ENCODE peak calls at places on chromosomes 12 and 14, in seven cellular contexts. O, D, Y, L, R, I and H are unnamed samples.

GRCh38 chr12:52010152-52010622 is 3.4 kb downstream of the TAMALIN start:
- DNase-seq in O (peak; percentile 47), D (no peak), Y (no peak), L (peak; percentile 59), R (peak; percentile 89), I (peak; percentile 29), H (peak; percentile 83)

GRCh38 chr12:42482086-42482819 is 107.3 kb downstream of the PRICKLE1 start:
- DNase-seq in O (peak; percentile 62), D (peak; percentile 2), Y (no peak), L (peak; percentile 87), R (peak; percentile 66), I (peak; percentile 70), H (no peak)

GRCh38 chr14:90755661-90756304 is 60.4 kb downstream of the TTC7B start:
- DNase-seq in O (no peak), D (no peak), Y (no peak), L (no peak), R (no peak), I (no peak), H (no peak)

GRCh38 chr14:52551696-52552062 is 626 bp downstream of the TXNDC16 start:
- DNase-seq in O (peak; percentile 15), D (no peak), Y (no peak), L (peak; percentile 27), R (no peak), I (peak; percentile 16), H (no peak)

GRCh38 chr14:77316872-77317271 is 3.8 kb downstream of the POMT2 start:
- DNase-seq in O (no peak), D (no peak), Y (no peak), L (no peak), R (no peak), I (no peak), H (no peak)

GRCh38 chr12:76329163-76329562 is 19.1 kb downstream of the BBS10 start:
- DNase-seq in O (no peak), D (no peak), Y (no peak), L (no peak), R (no peak), I (no peak), H (no peak)

GRCh38 chr12:47316609-47317049 is 236.9 kb upstream of the AMIGO2 start:
- DNase-seq in O (no peak), D (no peak), Y (no peak), L (no peak), R (no peak), I (no peak), H (no peak)

GRCh38 chr14:77186911-77187648 is 5.5 kb downstream of the TMEM63C start:
- DNase-seq in O (peak; percentile 69), D (no peak), Y (no peak), L (peak; percentile 26), R (no peak), I (peak; percentile 59), H (no peak)

GRCh38 chr12:7395950-7396349 is 48.0 kb downstream of the CD163L1 start:
- DNase-seq in O (no peak), D (no peak), Y (no peak), L (no peak), R (no peak), I (no peak), H (no peak)

GRCh38 chr12:72978999-72979398 is 706.8 kb downstream of the TRHDE start:
- DNase-seq in O (no peak), D (no peak), Y (no peak), L (no peak), R (no peak), I (no peak), H (no peak)

GRCh38 chr14:105169776-105170655 is 1.4 kb upstream of the JAG2 start:
- DNase-seq in O (no peak), D (no peak), Y (no peak), L (no peak), R (no peak), I (no peak), H (no peak)

GRCh38 chr14:56815301-56815700 is 5.0 kb upstream of the OTX2 start:
- DNase-seq in O (no peak), D (no peak), Y (no peak), L (no peak), R (no peak), I (no peak), H (no peak)

GRCh38 chr14:67265131-67265530 is 23.9 kb downstream of the PALS1 start:
- DNase-seq in O (no peak), D (no peak), Y (no peak), L (no peak), R (no peak), I (no peak), H (no peak)

GRCh38 chr12:111454311-111454710 is 48.6 kb downstream of the SH2B3 start:
- DNase-seq in O (no peak), D (no peak), Y (no peak), L (no peak), R (no peak), I (no peak), H (no peak)

GRCh38 chr14:39266871-39267591 is 33.3 kb downstream of the MIA2 start:
- DNase-seq in O (peak; percentile 89), D (peak; percentile 81), Y (peak; percentile 80), L (peak; percentile 86), R (peak; percentile 76), I (peak; percentile 81), H (peak; percentile 27)

GRCh38 chr14:71354801-71355200 is 447.5 kb downstream of the PCNX1 start:
- DNase-seq in O (no peak), D (no peak), Y (no peak), L (no peak), R (no peak), I (no peak), H (no peak)

GRCh38 chr12:108595711-108596647 is 1.9 kb downstream of the TMEM119 start:
- DNase-seq in O (no peak), D (no peak), Y (no peak), L (no peak), R (no peak), I (no peak), H (no peak)

GRCh38 chr14:25134184-25134583 is 84.2 kb upstream of the STXBP6 start:
- DNase-seq in O (no peak), D (no peak), Y (no peak), L (no peak), R (no peak), I (no peak), H (no peak)

GRCh38 chr12:120118710-120119097 is 2.2 kb upstream of the RAB35 start:
- DNase-seq in O (no peak), D (no peak), Y (no peak), L (no peak), R (no peak), I (no peak), H (no peak)

GRCh38 chr14:53450871-53451270 is 297.7 kb upstream of the DDHD1 start:
- DNase-seq in O (no peak), D (no peak), Y (no peak), L (peak; percentile 41), R (no peak), I (no peak), H (no peak)

GRCh38 chr14:23006544-23007419 is 3.2 kb downstream of the C14orf93 start:
- DNase-seq in O (peak; percentile 96), D (peak; percentile 99), Y (peak; percentile 96), L (peak; percentile 98), R (peak; percentile 97), I (peak; percentile 96), H (peak; percentile 87)

DNA sequence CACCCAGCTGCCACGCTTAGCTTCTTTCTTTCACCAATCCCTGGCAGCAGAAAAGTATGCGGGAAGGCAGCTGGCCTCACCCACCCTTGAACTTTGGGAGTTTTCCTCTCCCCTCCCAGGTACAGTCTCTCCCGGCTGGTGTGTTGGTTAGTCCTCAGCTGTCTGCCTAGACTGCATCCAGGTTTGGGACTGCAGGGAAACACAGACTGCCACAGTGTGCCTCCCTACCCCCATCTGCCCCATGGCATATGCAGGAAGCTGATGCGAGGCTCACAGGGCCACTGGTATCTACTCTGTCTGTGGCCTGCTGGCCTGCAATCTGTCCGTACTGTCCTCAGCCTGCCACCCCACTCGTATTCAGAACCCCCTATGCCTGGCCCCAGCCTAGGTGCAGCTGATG is 2.1 kb downstream of the CD9 start:
- DNase-seq in O (no peak), D (no peak), Y (no peak), L (peak; percentile 45), R (no peak), I (no peak), H (no peak)
- H3K4me1 ChIP-seq in O (peaks cover 4% of the 10 kb centered on the region), D (peaks cover 7% of the 10 kb centered on the region), Y (peaks cover 22% of the 10 kb centered on the region), L (peaks cover 88% of the 10 kb centered on the region), R (peaks cover 38% of the 10 kb centered on the region), I (peaks cover 38% of the 10 kb centered on the region), H (peaks cover 16% of the 10 kb centered on the region)

GRCh38 chr14:64234877-64235651 is 59.1 kb downstream of the ESR2 start:
- DNase-seq in O (no peak), D (no peak), Y (no peak), L (no peak), R (no peak), I (no peak), H (no peak)

GRCh38 chr14:64233791-64234190 is 60.4 kb downstream of the ESR2 start:
- DNase-seq in O (no peak), D (no peak), Y (no peak), L (no peak), R (no peak), I (no peak), H (no peak)

GRCh38 chr14:64235652-64236640 is 58.2 kb downstream of the ESR2 start:
- DNase-seq in O (no peak), D (no peak), Y (no peak), L (no peak), R (no peak), I (no peak), H (no peak)

GRCh38 chr14:64232095-64232830 is 61.9 kb downstream of the ESR2 start:
- DNase-seq in O (no peak), D (no peak), Y (no peak), L (no peak), R (no peak), I (no peak), H (no peak)

DNA sequence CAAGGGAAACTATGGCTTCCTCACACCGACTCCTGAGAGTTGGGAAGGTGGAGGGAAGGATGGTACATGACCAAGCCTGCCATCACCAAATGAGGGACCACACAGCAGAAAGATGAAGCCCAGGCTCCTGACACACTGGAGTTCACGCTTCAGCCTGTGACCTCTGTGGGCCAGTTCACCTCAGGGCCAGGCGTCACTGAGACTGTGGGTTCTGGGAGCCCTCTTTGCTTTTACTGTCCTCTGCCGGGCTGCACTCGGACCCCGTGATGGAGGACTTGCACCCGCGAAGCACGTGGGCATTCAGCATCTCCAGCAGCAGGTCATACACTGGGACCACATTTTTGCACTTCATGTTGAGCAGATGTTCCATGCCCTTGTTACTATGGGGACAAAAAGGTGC is 61.2 kb downstream of the ESR2 start:
- DNase-seq in O (no peak), D (no peak), Y (no peak), L (no peak), R (no peak), I (no peak), H (no peak)
- H3K27ac ChIP-seq in O (no peak overlapping the region), D (no peak overlapping the region), Y (no peak overlapping the region), L (no peak overlapping the region), R (no peak overlapping the region), I (no peak overlapping the region), H (no peak overlapping the region)

DNA sequence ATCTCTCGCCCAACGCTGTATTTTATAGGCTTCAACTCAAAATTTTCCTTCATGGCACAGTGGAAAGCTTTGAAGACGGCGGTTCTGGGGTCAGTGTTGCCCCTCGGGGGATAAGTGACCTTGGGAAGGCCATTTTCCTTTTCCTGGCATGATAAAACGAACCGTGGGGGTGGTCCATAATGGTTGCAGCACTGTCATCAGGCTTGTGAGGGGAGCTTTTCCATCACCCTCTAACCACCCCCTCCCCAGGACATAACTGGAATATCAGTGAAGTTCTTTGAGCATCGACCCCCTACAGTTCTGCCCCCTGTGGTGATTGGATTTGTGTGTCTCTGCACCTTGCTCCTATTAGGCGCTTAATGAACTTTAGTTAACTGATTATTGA is 16.0 kb downstream of the FOS start:
- DNase-seq in O (no peak), D (no peak), Y (no peak), L (peak; percentile 19), R (no peak), I (no peak), H (no peak)
- H3K4me1 ChIP-seq in O (peaks cover 10% of the 10 kb centered on the region), D (peaks cover 30% of the 10 kb centered on the region), Y (peaks cover 23% of the 10 kb centered on the region), L (peaks cover 41% of the 10 kb centered on the region), R (no peaks in the 10 kb centered on the region), I (peaks cover 28% of the 10 kb centered on the region), H (peaks cover 15% of the 10 kb centered on the region)

GRCh38 chr14:95146079-95146771 is 11.1 kb downstream of the DICER1 start:
- DNase-seq in O (no peak), D (no peak), Y (no peak), L (peak; percentile 54), R (no peak), I (peak; percentile 46), H (no peak)
- H3K27ac ChIP-seq in O (peak overlapping the region; percentile 37), D (no peak overlapping the region), Y (no peak overlapping the region), L (no peak overlapping the region), R (no peak overlapping the region), I (peak overlapping the region; percentile 65), H (no peak overlapping the region)